ENCODE peak calls at places on chromosomes 2 and 18, in four cellular contexts. Q is heart right ventricle, P is OCI-LY7, R is breast epithelium. Y is an unnamed sample.

GRCh38 chr18:22250591-22250996 is 81.2 kb downstream of the GATA6 start:
- DNase-seq in Q (no peak), P (no peak), R (peak), Y (no peak)

GRCh38 chr18:72433756-72434155 is 110.4 kb downstream of the CBLN2 start:
- DNase-seq in Q (no peak), P (no peak), R (no peak), Y (no peak)

GRCh38 chr2:44656460-44656859 is 285.0 kb upstream of the SIX3 start:
- DNase-seq in Q (no peak), P (no peak), R (no peak), Y (no peak)

GRCh38 chr2:7672027-7672684 is 754.9 kb downstream of the RNF144A start:
- DNase-seq in Q (no peak), P (peak), R (no peak), Y (peak)

GRCh38 chr2:127226520-127227263 is 6.6 kb upstream of the CYP27C1 start:
- DNase-seq in Q (no peak), P (no peak), R (peak), Y (no peak)

GRCh38 chr2:232609607-232610006 is 23.8 kb upstream of the EFHD1 start:
- DNase-seq in Q (no peak), P (no peak), R (no peak), Y (no peak)

GRCh38 chr2:51782874-51783765 is 751.2 kb upstream of the NRXN1 start:
- DNase-seq in Q (peak), P (no peak), R (no peak), Y (no peak)

GRCh38 chr2:39948016-39948719 is 169.1 kb upstream of the THUMPD2 start:
- DNase-seq in Q (no peak), P (no peak), R (no peak), Y (no peak)

GRCh38 chr2:144330951-144331651 is 188.8 kb downstream of the ZEB2 start:
- DNase-seq in Q (no peak), P (peak), R (no peak), Y (no peak)

GRCh38 chr2:29010946-29011649 is 30.0 kb downstream of the TOGARAM2 start:
- DNase-seq in Q (peak), P (peak), R (no peak), Y (peak)

GRCh38 chr2:28991462-28991861 is 10.4 kb downstream of the TOGARAM2 start:
- DNase-seq in Q (no peak), P (no peak), R (no peak), Y (no peak)

GRCh38 chr2:19048593-19049264 is 309.7 kb downstream of the OSR1 start:
- DNase-seq in Q (peak), P (no peak), R (no peak), Y (no peak)

GRCh38 chr2:45739796-45740485 is 88.5 kb downstream of the PRKCE start:
- DNase-seq in Q (no peak), P (no peak), R (no peak), Y (no peak)

GRCh38 chr2:156157670-156158069 is 174.9 kb downstream of the NR4A2 start:
- DNase-seq in Q (no peak), P (no peak), R (no peak), Y (no peak)

GRCh38 chr18:76490701-76491171 is 4.3 kb downstream of the ZNF516 start:
- DNase-seq in Q (no peak), P (no peak), R (peak), Y (peak)

GRCh38 chr2:129396980-129397599 is 582.4 kb upstream of the RAB6C start:
- DNase-seq in Q (peak), P (peak), R (no peak), Y (peak)

GRCh38 chr2:233369462-233369861 is 15.2 kb downstream of the DGKD start:
- DNase-seq in Q (no peak), P (no peak), R (no peak), Y (no peak)

GRCh38 chr2:64862623-64863022 is 126.6 kb upstream of the SLC1A4 start:
- DNase-seq in Q (no peak), P (no peak), R (no peak), Y (no peak)

GRCh38 chr2:64865073-64865830 is 123.9 kb upstream of the SLC1A4 start:
- DNase-seq in Q (peak), P (peak), R (peak), Y (peak)

GRCh38 chr2:64862001-64862397 is 127.2 kb upstream of the SLC1A4 start:
- DNase-seq in Q (no peak), P (no peak), R (no peak), Y (no peak)

GRCh38 chr2:64861338-64862000 is 127.7 kb upstream of the SLC1A4 start:
- DNase-seq in Q (no peak), P (peak), R (peak), Y (no peak)

GRCh38 chr2:64863097-64863820 is 125.9 kb upstream of the SLC1A4 start:
- DNase-seq in Q (no peak), P (peak), R (no peak), Y (no peak)
- H3K27ac ChIP-seq in Q (no peak), P (no peak), R (no peak), Y (no peak)

DNA sequence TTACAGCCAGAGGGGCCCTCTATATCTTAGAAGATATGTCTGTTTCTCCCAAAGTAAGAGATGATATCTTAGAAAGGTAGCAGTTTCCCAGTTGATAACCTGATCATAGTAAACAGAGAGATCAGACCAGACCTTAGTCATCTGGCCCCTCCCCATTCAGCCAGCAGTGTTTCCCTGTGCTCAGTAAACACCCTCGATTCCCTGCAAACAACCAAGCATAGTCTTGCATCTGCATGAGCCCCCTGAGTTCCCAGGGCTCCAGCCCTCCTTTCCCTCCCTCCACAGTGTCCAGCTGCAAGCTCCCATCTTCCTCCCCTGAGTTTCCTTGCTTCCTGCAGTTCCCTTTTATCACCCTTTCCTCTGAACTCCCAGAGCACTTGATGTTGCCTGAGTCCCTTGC is 20.3 kb downstream of the NRP2 start:
- DNase-seq in Q (no peak), P (no peak), R (no peak), Y (no peak)
- H3K27ac ChIP-seq in Q (no peak), P (no peak), R (no peak), Y (no peak)

GRCh38 chr2:174780191-174780590 is 15.9 kb upstream of the CHRNA1 start:
- DNase-seq in Q (no peak), P (no peak), R (no peak), Y (no peak)

GRCh38 chr2:174777334-174777733 is 13.1 kb upstream of the CHRNA1 start:
- DNase-seq in Q (no peak), P (no peak), R (no peak), Y (no peak)

GRCh38 chr2:174779361-174779928 is 15.2 kb upstream of the CHRNA1 start:
- DNase-seq in Q (no peak), P (no peak), R (no peak), Y (no peak)

GRCh38 chr2:174776686-174777085 is 12.4 kb upstream of the CHRNA1 start:
- DNase-seq in Q (no peak), P (no peak), R (no peak), Y (no peak)

DNA sequence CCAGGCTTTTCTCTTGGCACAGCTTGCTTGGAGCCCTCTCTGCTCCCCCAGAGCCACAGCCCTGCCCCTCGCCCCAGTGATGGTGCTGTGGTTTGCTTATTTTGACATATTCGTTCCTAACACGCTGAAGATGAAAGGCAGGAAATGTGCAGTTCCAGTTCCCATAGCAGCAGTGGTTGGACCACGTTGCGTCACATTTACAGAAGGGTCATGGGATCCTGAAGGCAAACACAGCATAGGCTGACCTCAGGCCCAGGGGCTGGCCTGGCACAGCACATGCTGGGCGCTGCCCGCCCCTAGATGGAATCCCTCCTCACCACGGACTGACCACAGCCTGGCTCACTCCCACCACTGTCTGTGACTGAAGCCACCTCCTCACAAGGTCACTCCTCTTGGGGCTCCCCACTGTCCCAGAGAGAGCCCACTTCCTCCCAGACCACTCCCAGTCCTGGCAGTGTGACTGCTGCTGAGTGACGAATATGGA is 14.2 kb upstream of the CHRNA1 start:
- DNase-seq in Q (peak), P (no peak), R (peak), Y (peak)
- H3K27ac ChIP-seq in Q (no peak), P (no peak), R (peak), Y (no peak)

DNA sequence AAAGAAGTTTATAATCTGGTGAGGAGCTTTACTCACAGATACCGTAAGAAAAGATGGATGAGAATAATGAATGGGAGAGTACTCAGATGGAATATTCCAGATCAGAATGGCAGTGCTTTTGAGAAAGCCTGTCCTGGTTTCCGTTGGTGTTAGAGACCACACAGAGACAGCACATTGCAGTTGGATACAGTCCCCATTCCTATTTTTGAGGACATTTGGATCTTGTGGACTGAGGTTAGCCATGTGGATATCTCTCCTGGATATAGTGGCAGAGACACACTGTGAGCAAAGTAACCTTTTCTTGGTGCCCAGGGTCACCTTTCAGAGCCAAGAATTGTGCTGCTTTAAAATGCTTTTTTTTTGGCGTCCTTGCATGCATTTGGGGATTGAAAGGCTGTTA is 63.7 kb downstream of the TANC1 start:
- DNase-seq in Q (no peak), P (no peak), R (no peak), Y (no peak)
- H3K27ac ChIP-seq in Q (no peak), P (no peak), R (no peak), Y (no peak)

DNA sequence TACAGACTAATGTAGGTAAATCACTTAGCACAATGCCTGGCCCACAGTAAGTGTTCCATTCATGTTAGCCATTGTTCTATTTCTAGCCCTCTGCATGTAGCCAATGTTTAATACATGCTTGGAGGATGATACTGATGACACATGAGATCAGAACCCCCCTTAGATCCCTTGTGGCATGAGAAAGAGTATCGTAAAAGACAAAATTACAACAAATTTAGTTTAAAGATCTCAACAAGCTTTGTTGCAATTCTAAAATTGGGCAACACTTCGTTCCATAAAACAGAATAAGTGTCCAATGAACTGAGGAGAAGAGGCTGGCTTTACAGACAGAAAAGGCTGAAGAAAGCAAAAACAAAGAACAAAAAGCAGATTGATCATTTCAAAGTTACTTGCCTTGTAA is 148.8 kb upstream of the SLC1A4 start:
- DNase-seq in Q (no peak), P (no peak), R (no peak), Y (no peak)
- H3K27ac ChIP-seq in Q (no peak), P (peak), R (no peak), Y (peak)

DNA sequence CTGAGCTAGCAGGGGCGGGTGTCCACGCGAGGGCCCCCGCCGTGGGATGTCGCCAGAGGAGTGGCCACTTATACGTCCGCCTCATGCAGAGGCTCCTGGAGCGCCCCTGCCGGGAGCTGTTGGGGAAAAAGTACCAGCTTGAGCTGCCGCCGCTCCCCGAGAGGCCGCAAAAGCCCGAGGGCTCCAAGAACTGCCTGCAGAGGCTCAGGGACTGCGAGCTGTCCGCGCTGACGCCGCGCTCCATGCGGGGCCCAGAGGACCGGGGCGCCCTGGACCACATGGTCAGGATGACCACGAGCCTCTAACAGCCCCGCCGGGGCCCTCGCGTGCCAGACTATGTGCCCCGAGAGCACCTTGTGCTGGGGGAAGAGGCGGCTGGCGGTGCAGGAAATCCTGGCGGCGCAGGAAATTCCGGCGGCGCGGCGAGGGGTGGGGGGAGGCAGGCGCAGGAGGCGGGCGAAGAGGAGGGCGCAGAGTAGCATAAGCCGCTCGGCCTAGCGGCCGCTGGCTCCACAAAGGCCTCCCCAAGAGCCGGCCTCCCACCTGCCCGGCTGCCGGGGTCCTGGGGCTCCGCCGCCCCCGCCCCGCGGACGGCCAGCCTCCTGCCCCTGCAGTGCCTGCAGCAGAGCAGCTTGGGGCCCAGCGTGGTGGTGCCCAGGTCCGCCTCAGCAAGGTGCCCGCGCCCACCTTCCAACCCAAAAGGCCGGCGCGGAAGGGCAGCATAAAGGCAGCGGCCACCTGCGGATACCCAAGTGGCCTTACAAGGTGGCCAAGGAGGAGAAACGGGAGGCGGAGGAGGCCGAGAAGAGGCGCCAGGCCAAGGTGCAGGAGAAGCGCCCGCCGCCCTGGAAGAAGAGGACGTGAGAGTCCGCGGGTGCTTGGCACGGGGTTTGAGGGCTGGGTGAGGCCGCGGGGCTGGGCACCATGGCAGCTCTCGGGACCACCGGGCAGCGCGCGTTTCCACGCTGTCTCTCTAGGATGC is 42.1 kb upstream of the TRIM43B start:
- DNase-seq in Q (peak), P (no peak), R (peak), Y (peak)
- H3K27ac ChIP-seq in Q (peak), P (no peak), R (peak), Y (peak)

GRCh38 chr2:241224068-241224850 is 35.8 kb downstream of the ANO7 start:
- DNase-seq in Q (peak), P (no peak), R (no peak), Y (peak)
- H3K27ac ChIP-seq in Q (no peak), P (no peak), R (no peak), Y (no peak)

GRCh38 chr18:67600181-67600631 is 83.7 kb upstream of the DSEL start:
- DNase-seq in Q (no peak), P (no peak), R (no peak), Y (no peak)
- H3K27ac ChIP-seq in Q (no peak), P (no peak), R (no peak), Y (peak)

DNA sequence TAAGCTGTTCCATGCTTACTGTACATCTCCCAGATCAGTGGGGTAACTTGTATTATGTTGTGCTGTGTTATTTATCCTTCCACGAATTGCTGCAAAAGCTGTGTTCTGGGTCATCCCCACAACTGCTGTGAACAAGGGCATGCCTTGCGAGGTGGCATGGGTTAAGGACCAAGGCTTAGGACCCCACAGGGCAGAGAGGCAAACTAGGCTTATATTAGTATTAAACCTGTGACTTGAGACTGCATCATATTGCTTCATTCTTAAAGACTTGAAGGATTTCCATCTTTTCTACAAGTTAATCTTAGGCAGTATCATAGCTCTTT is 19.9 kb downstream of the RND3 start:
- DNase-seq in Q (no peak), P (no peak), R (no peak), Y (no peak)
- H3K27ac ChIP-seq in Q (no peak), P (no peak), R (peak), Y (no peak)